ENCODE peak calls at places on chromosomes 7 and 10, in six cellular contexts. M, G, V, H, B and C are unnamed samples.

GRCh38 chr10:120827251-120827875 is 23.8 kb upstream of the WDR11 start:
- DNase-seq in M (no peak), G (no peak), V (no peak), H (no peak), B (no peak), C (no peak)

GRCh38 chr10:15201589-15202300 is 33.3 kb upstream of the NMT2 start:
- DNase-seq in M (no peak), G (no peak), V (no peak), H (no peak), B (no peak), C (no peak)

GRCh38 chr7:2273866-2274265 is 31.8 kb downstream of the NUDT1 start:
- DNase-seq in M (no peak), G (no peak), V (no peak), H (no peak), B (no peak), C (no peak)

GRCh38 chr7:98681951-98682350 is 64.9 kb downstream of the NPTX2 start:
- DNase-seq in M (no peak), G (no peak), V (no peak), H (no peak), B (no peak), C (no peak)

GRCh38 chr10:9437131-9437530 is 1382.6 kb downstream of the GATA3 start:
- DNase-seq in M (no peak), G (no peak), V (no peak), H (no peak), B (no peak), C (no peak)

GRCh38 chr10:88190123-88190522 is 326.7 kb downstream of the PTEN start:
- DNase-seq in M (no peak), G (no peak), V (no peak), H (no peak), B (no peak), C (no peak)

GRCh38 chr7:44486693-44487092 is 3.8 kb downstream of the NUDCD3 start:
- DNase-seq in M (no peak), G (peak; percentile 28), V (no peak), H (no peak), B (no peak), C (no peak)

GRCh38 chr10:30709700-30710358 is 80.3 kb upstream of the LYZL2 start:
- DNase-seq in M (no peak), G (no peak), V (no peak), H (no peak), B (no peak), C (no peak)

GRCh38 chr10:89001024-89001423 is 10.4 kb downstream of the FAS start:
- DNase-seq in M (no peak), G (no peak), V (no peak), H (no peak), B (no peak), C (no peak)

GRCh38 chr7:2876031-2876862 is 32.1 kb upstream of the GNA12 start:
- DNase-seq in M (no peak), G (no peak), V (no peak), H (no peak), B (no peak), C (no peak)

GRCh38 chr10:75486591-75486990 is 55.2 kb downstream of the LRMDA start:
- DNase-seq in M (no peak), G (no peak), V (no peak), H (no peak), B (no peak), C (no peak)

GRCh38 chr10:125002423-125003145 is 60.7 kb downstream of the ZRANB1 start:
- DNase-seq in M (no peak), G (peak; percentile 22), V (no peak), H (no peak), B (no peak), C (no peak)

GRCh38 chr10:97921581-97922377 is 72.1 kb downstream of the GOLGA7B start:
- DNase-seq in M (no peak), G (peak; percentile 45), V (no peak), H (no peak), B (no peak), C (no peak)

GRCh38 chr7:149355390-149356048 is 93.5 kb downstream of the ZNF783 start:
- DNase-seq in M (no peak), G (no peak), V (peak; percentile 44), H (peak; percentile 83), B (no peak), C (no peak)

GRCh38 chr7:131076032-131076431 is 251.6 kb upstream of the MKLN1 start:
- DNase-seq in M (no peak), G (no peak), V (no peak), H (no peak), B (no peak), C (no peak)

GRCh38 chr7:118696879-118697278 is 472.4 kb downstream of the ANKRD7 start:
- DNase-seq in M (no peak), G (no peak), V (no peak), H (no peak), B (no peak), C (no peak)

GRCh38 chr7:32905175-32905662 is 13.7 kb upstream of the KBTBD2 start:
- DNase-seq in M (no peak), G (no peak), V (peak; percentile 73), H (no peak), B (no peak), C (no peak)

GRCh38 chr10:47045331-47045861 is 134.2 kb downstream of the PTPN20 start:
- DNase-seq in M (peak; percentile 14), G (no peak), V (no peak), H (no peak), B (no peak), C (no peak)

GRCh38 chr10:47099445-47099844 is 188.2 kb downstream of the PTPN20 start:
- DNase-seq in M (no peak), G (no peak), V (no peak), H (no peak), B (no peak), C (no peak)

GRCh38 chr10:58704226-58705200 is 191.8 kb downstream of the BICC1 start:
- DNase-seq in M (no peak), G (no peak), V (peak; percentile 5), H (no peak), B (no peak), C (no peak)

GRCh38 chr7:34747176-34747781 is 89.3 kb downstream of the NPSR1 start:
- DNase-seq in M (no peak), G (no peak), V (no peak), H (no peak), B (no peak), C (no peak)
- H3K27ac ChIP-seq in M (no peak overlapping the region), G (no peak overlapping the region), V (no peak overlapping the region), H (no peak overlapping the region), B (no peak overlapping the region), C (no peak overlapping the region)

GRCh38 chr7:55690-56248 is 136.6 kb upstream of the FAM20C start:
- DNase-seq in M (no peak), G (no peak), V (no peak), H (no peak), B (no peak), C (peak; percentile 31)

GRCh38 chr7:57071-57470 is 135.3 kb upstream of the FAM20C start:
- DNase-seq in M (no peak), G (no peak), V (no peak), H (no peak), B (no peak), C (no peak)

GRCh38 chr7:53531-53930 is 138.8 kb upstream of the FAM20C start:
- DNase-seq in M (no peak), G (no peak), V (no peak), H (no peak), B (no peak), C (no peak)

GRCh38 chr7:56291-56913 is 136.0 kb upstream of the FAM20C start:
- DNase-seq in M (no peak), G (no peak), V (no peak), H (no peak), B (no peak), C (no peak)

GRCh38 chr7:54615-55014 is 137.8 kb upstream of the FAM20C start:
- DNase-seq in M (no peak), G (peak; percentile 16), V (no peak), H (no peak), B (no peak), C (no peak)
- H3K27me3 ChIP-seq in M (no peaks in the 10 kb centered on the region), G (no peaks in the 10 kb centered on the region), V (no peaks in the 10 kb centered on the region), H (no peaks in the 10 kb centered on the region), B (no peaks in the 10 kb centered on the region), C (no peaks in the 10 kb centered on the region)

GRCh38 chr10:60167056-60167455 is 222.6 kb downstream of the ANK3 start:
- DNase-seq in M (no peak), G (no peak), V (no peak), H (no peak), B (no peak), C (no peak)
- H3K4me3 ChIP-seq in M (peak overlapping the region; percentile 5), G (no peak overlapping the region), V (no peak overlapping the region), H (no peak overlapping the region), B (peak overlapping the region; percentile 44), C (no peak overlapping the region)

GRCh38 chr7:7972128-7972527 is 3.5 kb downstream of the GLCCI1 start:
- DNase-seq in M (no peak), G (no peak), V (peak; percentile 29), H (no peak), B (no peak), C (no peak)
- H3K27ac ChIP-seq in M (no peak overlapping the region), G (no peak overlapping the region), V (no peak overlapping the region), H (no peak overlapping the region), B (no peak overlapping the region), C (no peak overlapping the region)

GRCh38 chr7:128946936-128947830 is 9.5 kb downstream of the IRF5 start:
- DNase-seq in M (no peak), G (no peak), V (no peak), H (no peak), B (no peak), C (no peak)
- H3K27me3 ChIP-seq in M (no peaks in the 10 kb centered on the region), G (no peaks in the 10 kb centered on the region), V (no peaks in the 10 kb centered on the region), H (no peaks in the 10 kb centered on the region), B (no peaks in the 10 kb centered on the region), C (no peaks in the 10 kb centered on the region)

GRCh38 chr10:11171452-11171851 is 153.8 kb downstream of the CELF2 start:
- DNase-seq in M (no peak), G (no peak), V (no peak), H (no peak), B (no peak), C (no peak)
- H3K4me3 ChIP-seq in M (no peak overlapping the region), G (peak overlapping the region; percentile 22), V (no peak overlapping the region), H (no peak overlapping the region), B (peak overlapping the region; percentile 2), C (no peak overlapping the region)

DNA sequence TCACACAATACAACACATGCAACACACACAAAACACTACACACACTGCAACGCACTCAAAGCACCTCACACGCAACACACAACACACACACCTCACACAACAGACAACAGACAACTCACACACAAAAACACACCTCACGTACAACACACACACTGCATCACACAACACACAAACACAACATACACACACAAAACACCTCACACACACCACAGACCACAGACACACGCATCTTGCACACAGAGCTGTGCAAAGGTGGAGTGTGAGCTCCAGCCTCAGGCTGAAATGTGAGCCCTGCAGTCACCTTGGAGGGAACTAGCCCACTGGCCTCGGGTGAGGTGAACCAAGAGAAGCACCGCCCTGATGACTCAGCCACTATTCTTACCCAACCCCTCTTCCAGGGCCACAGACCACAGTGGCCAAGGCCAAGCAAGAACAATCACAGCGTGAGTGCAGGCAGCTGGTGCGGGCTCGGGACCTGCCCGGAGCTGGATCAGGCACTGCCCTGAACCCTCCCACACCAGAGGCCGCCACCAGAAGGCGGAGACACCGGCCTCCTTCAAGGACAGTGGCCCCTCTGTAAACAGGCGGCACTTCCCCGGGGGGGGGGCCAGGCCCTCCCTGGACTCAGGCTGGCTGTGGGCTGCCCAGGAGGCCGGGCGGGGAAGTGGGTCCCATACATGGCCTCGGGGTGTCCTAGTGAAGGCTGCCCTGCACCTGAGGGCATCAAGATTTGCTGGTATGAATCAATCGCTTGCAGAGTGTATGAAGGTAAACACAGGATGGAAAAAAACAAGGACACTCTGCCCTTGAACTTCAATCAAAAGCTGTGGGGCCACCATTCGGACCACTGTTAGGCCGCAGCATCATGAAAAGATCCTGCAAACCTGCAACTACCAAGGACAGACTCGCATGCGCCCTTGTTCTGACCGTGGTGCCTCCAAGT is 106.7 kb downstream of the TNS3 start:
- DNase-seq in M (peak; percentile 85), G (peak; percentile 94), V (no peak), H (peak; percentile 40), B (peak; percentile 85), C (peak; percentile 37)
- H3K27ac ChIP-seq in M (peak overlapping the region; percentile 88), G (peak overlapping the region; percentile 85), V (no peak overlapping the region), H (peak overlapping the region; percentile 18), B (peak overlapping the region; percentile 50), C (no peak overlapping the region)